ENCODE peak calls at places on chromosomes 5 and 9, in seven cellular contexts. A is tibial artery, P is neuronal stem cell, V is NCI-H82, X is heart left ventricle, U is GM13977, O is AG08396. H is an unnamed sample.

GRCh38 chr9:94079236-94079635 is 5.0 kb upstream of the PTPDC1 start:
- DNase-seq in A (no peak), U (no peak), V (peak; percentile 96), P (no peak), X (no peak), O (no peak), H (no peak)

GRCh38 chr9:115141612-115142011 is 23.7 kb upstream of the TNC start:
- DNase-seq in P (no peak), O (no peak), X (no peak), V (no peak), A (no peak), U (no peak), H (no peak)

GRCh38 chr5:36059571-36060515 is 6.8 kb downstream of the UGT3A2 start:
- DNase-seq in O (no peak), V (no peak), U (no peak), X (no peak), A (no peak), P (no peak), H (no peak)

GRCh38 chr5:142295960-142296860 is 28.6 kb downstream of the SPRY4 start:
- DNase-seq in O (no peak), V (no peak), P (no peak), X (no peak), A (no peak), U (no peak), H (no peak)

GRCh38 chr5:34486160-34486765 is 169.9 kb upstream of the RAI14 start:
- DNase-seq in V (peak; percentile 89), O (peak; percentile 75), A (peak; percentile 89), U (peak; percentile 74), P (peak; percentile 83), X (peak; percentile 80), H (peak; percentile 78)

GRCh38 chr9:91315191-91315590 is 46.5 kb downstream of the AUH start:
- DNase-seq in X (no peak), P (no peak), A (no peak), O (no peak), V (no peak), U (no peak), H (no peak)

GRCh38 chr5:146516151-146516475 is at the start of gene GPR151:
- DNase-seq in V (peak; percentile 29), P (no peak), X (no peak), U (no peak), A (no peak), O (no peak), H (no peak)

GRCh38 chr5:121366515-121366914 is 485.2 kb upstream of the FTMT start:
- DNase-seq in A (no peak), P (no peak), V (no peak), O (peak; percentile 11), U (no peak), X (no peak), H (no peak)

GRCh38 chr5:60842859-60843692 is 993 bp downstream of the ELOVL7 start:
- DNase-seq in X (no peak), V (peak; percentile 7), U (no peak), O (peak; percentile 29), P (peak; percentile 12), A (no peak), H (no peak)

GRCh38 chr9:77848897-77849296 is 182.7 kb downstream of the GNAQ start:
- DNase-seq in X (no peak), O (peak; percentile 81), A (peak; percentile 92), V (no peak), U (no peak), P (no peak), H (peak; percentile 39)

GRCh38 chr9:135516132-135516860 is 4.9 kb upstream of the LCN1 start:
- DNase-seq in U (no peak), A (peak; percentile 43), X (peak; percentile 45), V (no peak), O (no peak), P (no peak), H (no peak)

GRCh38 chr9:129079829-129080228 is 1.1 kb upstream of the DOLPP1 start:
- DNase-seq in U (no peak), X (no peak), O (no peak), A (peak; percentile 57), P (no peak), V (no peak), H (no peak)

GRCh38 chr5:1765141-1765879 is 34.3 kb downstream of the MRPL36 start:
- DNase-seq in X (peak; percentile 30), P (no peak), V (no peak), U (no peak), O (no peak), A (peak; percentile 24), H (no peak)

GRCh38 chr9:81772144-81772543 is 82.8 kb upstream of the TLE1 start:
- DNase-seq in P (no peak), A (no peak), V (no peak), U (no peak), X (no peak), O (peak; percentile 24), H (no peak)

GRCh38 chr5:42858031-42858643 is 46.4 kb upstream of the SELENOP start:
- DNase-seq in A (no peak), U (no peak), O (no peak), X (no peak), P (no peak), V (no peak), H (no peak)

GRCh38 chr5:90747693-90748092 is 189.1 kb downstream of the ADGRV1 start:
- DNase-seq in A (no peak), X (no peak), U (no peak), O (no peak), P (no peak), V (peak; percentile 76), H (no peak)

H was measured in heart right ventricle.